ENCODE peak calls at places on chromosome 16, in ten cellular contexts. A is skeletal muscle cell; I is BE2C; T is left lung; K is adipocyte; Z is fibroblast of villous mesenchyme; U is naive thymus-derived CD4-positive, alpha-beta T cell; N is brain microvascular endothelial cell; C is upper lobe of right lung; H is astrocyte of the cerebellum. O is an unnamed sample.

GRCh38 chr16:24499193-24499814 is 40.1 kb upstream of the RBBP6 start:
- DNase-seq in A (no peak), I (peak; percentile 33), T (no peak), K (peak; percentile 37), Z (peak; percentile 19), U (no peak), N (peak; percentile 14), C (peak; percentile 36), H (no peak), O (peak; percentile 77)

GRCh38 chr16:30700491-30700890 is 1.5 kb downstream of the SRCAP start:
- DNase-seq in A (no peak), I (peak; percentile 28), T (no peak), K (no peak), Z (peak; percentile 10), U (no peak), N (peak; percentile 63), C (no peak), H (no peak), O (no peak)

GRCh38 chr16:75296606-75297005 is 45.2 kb upstream of the BCAR1 start:
- DNase-seq in A (no peak), I (peak; percentile 64), T (no peak), K (no peak), Z (peak; percentile 61), U (no peak), N (peak; percentile 18), C (no peak), H (no peak), O (no peak)

GRCh38 chr16:17354121-17354750 is 116.5 kb downstream of the XYLT1 start:
- DNase-seq in A (no peak), I (peak; percentile 52), T (no peak), K (no peak), Z (no peak), U (no peak), N (no peak), C (no peak), H (no peak), O (no peak)

GRCh38 chr16:54142787-54143186 is 143.8 kb downstream of the IRX3 start:
- DNase-seq in A (no peak), I (no peak), T (no peak), K (no peak), Z (no peak), U (no peak), N (no peak), C (no peak), H (no peak), O (no peak)

GRCh38 chr16:46808997-46809396 is 22.0 kb downstream of the C16orf87 start:
- DNase-seq in A (no peak), I (no peak), T (no peak), K (no peak), Z (no peak), U (no peak), N (no peak), C (no peak), H (no peak), O (no peak)

GRCh38 chr16:81415757-81416156 is 28.9 kb upstream of the CMIP start:
- DNase-seq in A (no peak), I (no peak), T (no peak), K (no peak), Z (no peak), U (no peak), N (no peak), C (no peak), H (no peak), O (no peak)

GRCh38 chr16:48374255-48374654 is 11.0 kb downstream of the SIAH1 start:
- DNase-seq in A (no peak), I (no peak), T (no peak), K (no peak), Z (no peak), U (no peak), N (no peak), C (no peak), H (no peak), O (no peak)

GRCh38 chr16:79757163-79757562 is 156.6 kb upstream of the MAF start:
- DNase-seq in A (no peak), I (no peak), T (no peak), K (no peak), Z (no peak), U (no peak), N (no peak), C (no peak), H (no peak), O (no peak)

GRCh38 chr16:72833969-72834368 is 214.0 kb downstream of the ZFHX3 start:
- DNase-seq in A (no peak), I (no peak), T (no peak), K (no peak), Z (no peak), U (no peak), N (no peak), C (no peak), H (no peak), O (no peak)

GRCh38 chr16:72835041-72835440 is 212.9 kb downstream of the ZFHX3 start:
- DNase-seq in A (no peak), I (no peak), T (no peak), K (no peak), Z (no peak), U (no peak), N (no peak), C (no peak), H (no peak), O (no peak)

GRCh38 chr16:72836181-72836580 is 211.7 kb downstream of the ZFHX3 start:
- DNase-seq in A (no peak), I (no peak), T (no peak), K (no peak), Z (no peak), U (no peak), N (no peak), C (no peak), H (no peak), O (no peak)

GRCh38 chr16:72833491-72833890 is 214.4 kb downstream of the ZFHX3 start:
- DNase-seq in A (no peak), I (no peak), T (no peak), K (no peak), Z (no peak), U (no peak), N (no peak), C (no peak), H (no peak), O (no peak)

GRCh38 chr16:72834499-72834898 is 213.4 kb downstream of the ZFHX3 start:
- DNase-seq in A (no peak), I (no peak), T (no peak), K (no peak), Z (no peak), U (no peak), N (no peak), C (no peak), H (no peak), O (no peak)
- H3K4me3 ChIP-seq in A (no peak overlapping the region), I (no peak overlapping the region), T (no peak overlapping the region), K (no peak overlapping the region), Z (no peak overlapping the region), U (no peak overlapping the region), N (no peak overlapping the region), C (no peak overlapping the region), H (no peak overlapping the region), O (no peak overlapping the region)

GRCh38 chr16:1959269-1960039 is at the start of gene NDUFB10:
- DNase-seq in A (peak; percentile 58), I (peak; percentile 97), T (peak; percentile 100), K (peak; percentile 97), Z (peak; percentile 92), U (peak; percentile 89), N (peak; percentile 78), C (peak; percentile 97), H (peak; percentile 44), O (peak; percentile 97)

GRCh38 chr16:1958715-1959268 is 546 bp upstream of the NDUFB10 start:
- DNase-seq in A (no peak), I (peak; percentile 16), T (peak; percentile 78), K (no peak), Z (no peak), U (no peak), N (no peak), C (peak; percentile 69), H (no peak), O (no peak)

GRCh38 chr16:1960665-1961630 is 1.6 kb downstream of the NDUFB10 start:
- DNase-seq in A (no peak), I (peak; percentile 69), T (no peak), K (peak; percentile 24), Z (no peak), U (no peak), N (no peak), C (no peak), H (no peak), O (no peak)

GRCh38 chr16:1964046-1964505 is 550 bp downstream of the RPS2 start:
- DNase-seq in A (no peak), I (no peak), T (no peak), K (peak; percentile 71), Z (peak; percentile 36), U (no peak), N (no peak), C (no peak), H (no peak), O (no peak)

DNA sequence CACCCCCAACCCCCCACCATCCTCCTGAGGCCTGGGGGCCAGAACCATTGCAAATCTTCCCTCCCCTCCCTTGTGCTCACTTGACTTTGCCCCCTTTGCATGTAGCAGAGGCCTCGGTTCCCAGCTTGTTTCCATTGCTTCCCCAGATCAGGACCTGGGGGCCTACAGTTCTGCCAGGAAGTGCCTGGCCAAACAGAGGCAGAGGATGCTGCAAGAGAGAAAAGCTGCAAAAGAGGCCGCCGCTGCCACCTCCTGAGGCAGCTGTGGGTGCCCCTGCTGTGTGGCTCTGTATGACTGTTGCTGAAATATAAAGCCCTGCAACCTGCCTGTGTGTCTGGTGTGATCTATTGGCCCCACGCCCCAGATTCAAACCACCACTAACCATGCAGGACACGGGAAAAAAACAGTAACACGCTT is 2.3 kb downstream of the NDUFB10 start:
- DNase-seq in A (no peak), I (peak; percentile 55), T (no peak), K (no peak), Z (no peak), U (no peak), N (no peak), C (no peak), H (no peak), O (no peak)
- H3K4me3 ChIP-seq in A (no peak overlapping the region), I (peak overlapping the region; percentile 94), T (no peak overlapping the region), K (no peak overlapping the region), Z (no peak overlapping the region), U (no peak overlapping the region), N (no peak overlapping the region), C (no peak overlapping the region), H (no peak overlapping the region), O (no peak overlapping the region)

GRCh38 chr16:68644715-68645493 is at the start of gene CDH3:
- DNase-seq in A (no peak), I (no peak), T (peak; percentile 85), K (peak; percentile 27), Z (peak; percentile 29), U (peak; percentile 12), N (no peak), C (peak; percentile 84), H (no peak), O (no peak)
- H3K4me3 ChIP-seq in A (peak within 1 kb of the TSS; percentile 0), I (no peak within 1 kb of the TSS), T (peak within 1 kb of the TSS; percentile 36), K (peak within 1 kb of the TSS; percentile 27), Z (no peak within 1 kb of the TSS), U (peak within 1 kb of the TSS; percentile 39), N (no peak within 1 kb of the TSS), C (peak within 1 kb of the TSS; percentile 48), H (peak within 1 kb of the TSS; percentile 9), O (peak within 1 kb of the TSS; percentile 38)

DNA sequence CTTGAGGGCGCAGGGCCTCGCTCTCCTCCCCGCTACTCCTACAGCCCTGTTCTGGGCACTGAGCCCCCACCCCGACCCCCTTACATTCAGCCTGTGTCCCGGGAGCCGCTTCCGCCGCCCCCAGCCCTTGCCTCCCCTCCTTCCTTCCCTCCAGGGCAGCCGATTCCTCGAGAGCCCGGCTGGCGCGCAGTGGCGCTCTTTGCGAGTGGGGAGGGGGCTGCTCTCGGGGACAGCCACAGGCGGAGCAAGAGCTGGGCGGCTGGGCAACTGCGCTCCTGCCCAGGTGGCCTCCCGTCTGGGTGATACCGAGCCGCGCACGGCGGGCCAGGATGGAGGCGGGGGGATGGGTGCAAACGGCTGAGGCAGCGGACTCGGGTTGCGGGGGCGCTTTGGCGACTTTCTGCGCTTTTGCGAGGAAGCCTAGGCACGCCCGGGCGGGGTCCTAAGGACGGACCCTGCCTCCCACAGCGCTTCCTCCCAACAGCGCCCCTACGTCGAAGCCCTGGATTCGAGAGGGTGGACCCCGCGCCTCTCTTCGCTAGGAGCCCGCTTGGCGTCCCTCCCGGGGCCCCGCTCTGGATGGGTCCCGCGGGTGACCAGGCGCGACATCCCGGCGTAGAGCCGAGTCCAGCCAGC is 1.3 kb downstream of the MMP15 start:
- DNase-seq in A (no peak), I (no peak), T (peak; percentile 83), K (no peak), Z (no peak), U (peak; percentile 2), N (no peak), C (peak; percentile 71), H (no peak), O (no peak)
- H3K4me3 ChIP-seq in A (peak overlapping the region; percentile 62), I (peak overlapping the region; percentile 61), T (peak overlapping the region; percentile 66), K (peak overlapping the region; percentile 82), Z (peak overlapping the region; percentile 64), U (peak overlapping the region; percentile 78), N (peak overlapping the region; percentile 52), C (peak overlapping the region; percentile 77), H (peak overlapping the region; percentile 48), O (peak overlapping the region; percentile 77)

O was measured in dorsolateral prefrontal cortex.